ENCODE peak calls at places on chromosomes 4 and X, in six cellular contexts. I, O, X, F, A and S are unnamed samples.

GRCh38 chr4:184099541-184099966 is 118.1 kb downstream of the ENPP6 start:
- DNase-seq in I (no peak), O (no peak), X (peak; percentile 81), F (no peak), A (no peak), S (no peak)

GRCh38 chr4:147173797-147174196 is 228.1 kb upstream of the TTC29 start:
- DNase-seq in I (no peak), O (no peak), X (no peak), F (no peak), A (no peak), S (no peak)

GRCh38 chrX:151359931-151360871 is 36.8 kb upstream of the VMA21 start:
- DNase-seq in I (peak; percentile 35), O (no peak), X (peak; percentile 1), F (no peak), A (no peak), S (no peak)

GRCh38 chr4:82217986-82218715 is 155.6 kb downstream of the HNRNPD start:
- DNase-seq in I (no peak), O (no peak), X (no peak), F (no peak), A (no peak), S (no peak)

GRCh38 chrX:142686206-142686605 is 339.5 kb upstream of the SPANXN4 start:
- DNase-seq in I (no peak), O (no peak), X (no peak), F (no peak), A (no peak), S (no peak)

GRCh38 chr4:338759-339097 is 1.1 kb downstream of the ZNF141 start:
- DNase-seq in I (no peak), O (no peak), X (no peak), F (no peak), A (no peak), S (no peak)

GRCh38 chrX:48558270-48558669 is 16.0 kb upstream of the RBM3 start:
- DNase-seq in I (no peak), O (no peak), X (peak; percentile 70), F (no peak), A (peak; percentile 65), S (peak; percentile 61)

GRCh38 chr4:4456351-4456750 is 69.4 kb downstream of the NSG1 start:
- DNase-seq in I (no peak), O (no peak), X (no peak), F (no peak), A (peak; percentile 56), S (no peak)

GRCh38 chr4:67087897-67088296 is 457.4 kb downstream of the CENPC start:
- DNase-seq in I (peak; percentile 29), O (no peak), X (no peak), F (no peak), A (peak; percentile 12), S (peak; percentile 2)

GRCh38 chrX:10240918-10241317 is 84.1 kb downstream of the CLCN4 start:
- DNase-seq in I (no peak), O (no peak), X (peak; percentile 76), F (peak; percentile 63), A (peak; percentile 67), S (peak; percentile 78)

GRCh38 chr4:21768349-21769310 is 179.9 kb downstream of the KCNIP4 start:
- DNase-seq in I (no peak), O (no peak), X (peak; percentile 73), F (no peak), A (peak; percentile 48), S (no peak)